ENCODE peak calls at places on chromosomes 6 and 20, in four cellular contexts. M is foreskin fibroblast; O is CD8-positive, alpha-beta memory T cell; C is dorsolateral prefrontal cortex. P is an unnamed sample.

GRCh38 chr6:103687430-103687829 is 1172.3 kb downstream of the HACE1 start:
- DNase-seq in M (no peak), O (no peak), C (no peak), P (no peak)

GRCh38 chr20:59836768-59837167 is 96.7 kb downstream of the SYCP2 start:
- DNase-seq in M (no peak), O (no peak), C (no peak), P (no peak)

GRCh38 chr6:27407153-27407814 is 18.7 kb downstream of the ZNF391 start:
- DNase-seq in M (no peak), O (no peak), C (no peak), P (no peak)

GRCh38 chr6:134480593-134480992 is 162.7 kb upstream of the SGK1 start:
- DNase-seq in M (peak), O (no peak), C (no peak), P (no peak)

GRCh38 chr6:52549428-52549827 is 27.4 kb downstream of the TRAM2 start:
- DNase-seq in M (no peak), O (no peak), C (no peak), P (no peak)

GRCh38 chr6:113626470-113626869 is 230.7 kb upstream of the MARCKS start:
- DNase-seq in M (no peak), O (no peak), C (no peak), P (no peak)

GRCh38 chr6:78810146-78810545 is 57.2 kb upstream of the IRAK1BP1 start:
- DNase-seq in M (peak), O (no peak), C (no peak), P (peak)

GRCh38 chr20:63321148-63321831 is 28.3 kb downstream of the COL20A1 start:
- DNase-seq in M (peak), O (no peak), C (no peak), P (no peak)

GRCh38 chr6:130766239-130767144 is 60.7 kb upstream of the SMLR1 start:
- DNase-seq in M (no peak), O (no peak), C (no peak), P (no peak)

GRCh38 chr6:154414021-154414813 is 57.6 kb upstream of the IPCEF1 start:
- DNase-seq in M (peak), O (no peak), C (no peak), P (peak)

GRCh38 chr6:35086636-35087360 is 54.3 kb downstream of the TCP11 start:
- DNase-seq in M (no peak), O (no peak), C (no peak), P (no peak)

GRCh38 chr6:64838726-64839125 is 868.3 kb downstream of the EYS start:
- DNase-seq in M (no peak), O (no peak), C (no peak), P (no peak)

DNA sequence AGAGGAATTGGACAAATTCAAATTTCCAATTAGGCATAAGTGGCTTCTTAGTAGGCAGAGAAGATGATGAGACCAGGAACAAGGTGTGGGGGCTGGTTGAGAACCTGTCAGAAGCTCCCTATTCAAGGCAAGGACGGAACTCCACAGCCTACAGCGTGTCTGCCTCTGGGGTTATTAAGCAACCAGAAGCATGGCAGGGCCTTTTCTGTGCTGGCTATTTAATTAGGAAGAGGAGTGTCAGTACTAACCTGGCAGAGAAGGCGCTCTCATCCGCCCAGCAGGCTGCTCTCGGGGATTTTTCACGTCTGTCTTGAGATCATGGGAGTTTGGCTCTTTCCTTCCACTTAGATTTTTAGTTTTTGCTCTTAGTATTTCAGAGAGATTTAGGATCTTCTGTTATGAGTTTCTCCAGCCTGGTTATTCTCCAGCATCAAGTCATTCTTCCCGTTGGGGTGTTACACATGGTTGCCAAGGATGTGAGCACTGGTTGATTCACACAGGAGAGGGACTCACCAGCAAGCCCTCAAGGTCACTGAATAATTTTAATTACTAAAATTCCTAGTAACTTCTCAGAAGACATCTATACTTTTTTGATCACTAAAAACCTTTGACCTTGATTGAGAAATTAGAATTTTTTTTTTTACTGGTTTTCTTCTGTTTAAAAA is 23.8 kb downstream of the ADTRP start:
- DNase-seq in M (peak), O (no peak), C (no peak), P (no peak)
- H3K4me3 ChIP-seq in M (no peak), O (no peak), C (no peak), P (no peak)

GRCh38 chr6:18277181-18278006 is 13.1 kb upstream of the DEK start:
- DNase-seq in M (peak), O (no peak), C (no peak), P (no peak)
- H3K4me3 ChIP-seq in M (peak), O (no peak), C (peak), P (peak)

DNA sequence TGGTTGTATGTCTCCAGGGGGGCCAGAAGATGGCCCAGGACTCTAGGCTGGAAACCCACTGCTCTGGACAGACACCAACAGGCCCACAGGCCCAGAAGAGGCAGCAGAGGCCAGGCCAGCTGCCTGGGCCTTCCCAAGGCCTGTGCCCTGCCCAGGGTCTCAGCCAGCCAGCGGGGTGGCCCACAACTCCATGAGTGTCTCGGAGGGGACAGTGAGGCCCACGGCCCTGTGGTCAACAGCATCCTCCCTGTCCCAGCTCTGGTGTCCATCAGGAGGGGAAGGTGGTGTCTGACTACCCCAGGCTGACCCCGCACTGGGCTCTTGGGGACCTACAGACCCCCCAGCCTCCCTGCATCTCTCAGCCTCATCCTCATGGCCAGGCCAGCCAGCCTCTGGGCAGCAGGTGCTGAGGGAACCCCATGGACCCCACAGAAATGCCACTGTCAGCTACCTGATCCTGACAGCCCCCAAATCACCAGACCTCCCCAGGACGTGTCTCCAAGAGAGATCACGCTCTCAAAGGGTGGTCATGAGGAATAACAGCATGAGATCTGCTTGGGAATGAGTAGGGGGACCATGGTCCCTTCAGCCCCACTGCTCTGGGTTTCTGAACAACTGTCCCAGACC is 112.4 kb downstream of the NOL4L start:
- DNase-seq in M (no peak), O (no peak), C (no peak), P (no peak)
- H3K4me3 ChIP-seq in M (no peak), O (no peak), C (no peak), P (no peak)

GRCh38 chr20:11170565-11170964 is 496.8 kb upstream of the JAG1 start:
- DNase-seq in M (no peak), O (no peak), C (no peak), P (no peak)
- H3K4me3 ChIP-seq in M (no peak), O (no peak), C (no peak), P (no peak)

GRCh38 chr6:43703512-43704429 is 16.2 kb upstream of the MRPS18A start:
- DNase-seq in M (no peak), O (no peak), C (no peak), P (no peak)

GRCh38 chr6:43702522-43703440 is 15.2 kb upstream of the MRPS18A start:
- DNase-seq in M (peak), O (no peak), C (no peak), P (peak)

GRCh38 chr6:43698584-43699349 is 11.2 kb upstream of the MRPS18A start:
- DNase-seq in M (peak), O (no peak), C (no peak), P (no peak)

GRCh38 chr6:43699564-43700186 is 12.1 kb upstream of the MRPS18A start:
- DNase-seq in M (peak), O (no peak), C (no peak), P (no peak)

DNA sequence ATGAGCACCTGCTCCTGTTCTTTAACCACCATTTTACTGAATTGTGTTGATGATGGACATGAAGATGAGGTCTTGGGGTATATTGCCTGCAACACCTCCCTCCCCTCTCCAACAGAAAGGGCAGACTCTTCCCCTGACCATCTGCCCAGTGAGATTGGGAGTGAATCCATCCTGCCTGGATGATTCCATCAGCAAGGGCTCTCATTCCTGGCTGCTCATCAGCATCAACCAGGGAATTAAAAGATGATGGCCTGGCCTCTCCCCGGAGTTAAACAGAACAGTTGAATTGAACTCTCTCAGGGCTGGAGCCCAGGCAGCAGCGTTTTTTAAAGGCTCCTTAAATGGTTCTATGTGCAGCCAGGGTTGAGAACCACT is 14.5 kb upstream of the MRPS18A start:
- DNase-seq in M (no peak), O (no peak), C (no peak), P (no peak)
- H3K4me3 ChIP-seq in M (no peak), O (no peak), C (no peak), P (no peak)

GRCh38 chr20:47330933-47331708 is 25.4 kb downstream of the ZMYND8 start:
- DNase-seq in M (peak), O (no peak), C (no peak), P (no peak)
- H3K4me3 ChIP-seq in M (no peak), O (no peak), C (no peak), P (no peak)

GRCh38 chr6:1079525-1079924 is 232.4 kb upstream of the FOXQ1 start:
- DNase-seq in M (no peak), O (no peak), C (no peak), P (no peak)
- H3K4me3 ChIP-seq in M (no peak), O (no peak), C (no peak), P (no peak)

GRCh38 chr6:158057213-158057987 is 75.7 kb downstream of the SYNJ2 start:
- DNase-seq in M (peak), O (no peak), C (no peak), P (peak)
- H3K4me3 ChIP-seq in M (no peak), O (no peak), C (no peak), P (no peak)

DNA sequence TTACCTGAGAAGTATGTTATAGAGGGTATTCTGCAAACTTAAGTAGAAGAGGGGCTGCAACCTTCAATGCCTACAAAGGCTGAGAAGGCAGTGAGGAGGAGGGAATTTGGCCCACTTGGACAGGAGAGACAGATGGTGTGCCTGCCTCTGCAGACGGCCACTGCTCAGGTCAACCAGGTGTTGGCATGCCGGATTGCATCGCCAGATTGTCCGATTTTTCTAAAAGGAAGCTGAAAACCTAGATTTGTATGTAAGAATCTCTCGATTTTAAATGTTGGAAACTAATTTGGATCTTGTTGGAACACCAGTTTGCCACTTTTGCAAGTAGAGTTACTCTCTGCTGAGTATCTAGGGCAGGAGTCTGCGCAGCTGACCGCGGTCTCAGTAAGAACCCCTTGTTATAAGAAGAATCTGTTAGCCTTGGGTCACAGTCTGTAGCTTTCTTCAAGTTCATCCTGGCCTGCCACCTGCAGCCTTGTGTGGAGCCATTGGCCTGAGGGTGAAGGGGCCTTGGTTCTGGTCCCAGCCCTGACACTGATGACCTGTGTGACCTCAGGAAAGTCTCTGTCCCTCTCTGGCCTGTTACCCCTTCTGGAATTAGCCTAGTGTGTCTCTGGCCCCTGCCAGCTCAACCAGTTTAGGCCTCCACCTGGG is 54.4 kb downstream of the TGM2 start:
- DNase-seq in M (no peak), O (no peak), C (no peak), P (no peak)
- H3K4me3 ChIP-seq in M (no peak), O (no peak), C (no peak), P (no peak)

GRCh38 chr6:106512048-106512957 is 117.0 kb downstream of the RTN4IP1 start:
- DNase-seq in M (peak), O (peak), C (no peak), P (no peak)
- H3K4me3 ChIP-seq in M (peak), O (peak), C (peak), P (peak)